ENCODE peak calls at places on chromosome 3, in ten cellular contexts. One of them, this sample, is unnamed.

GRCh38 chr3:126537730-126538281 is 13.9 kb downstream of the CHST13 start:
- DNase-seq in AG09309: no peak
- DNase-seq in aorta: peak
- DNase-seq in spleen: peak
- DNase-seq in HFF-Myc: no peak
- DNase-seq in cardiac muscle cell: no peak
- DNase-seq in mammary epithelial cell: no peak
- DNase-seq in heart left ventricle: peak
- DNase-seq in fibroblast of the aortic adventitia: no peak
- DNase-seq in fibroblast of mammary gland: no peak
- DNase-seq in this sample: no peak

GRCh38 chr3:42936157-42936981 is 30.4 kb downstream of the ZNF662 start:
- DNase-seq in fibroblast of mammary gland: peak
- DNase-seq in spleen: peak
- DNase-seq in cardiac muscle cell: no peak
- DNase-seq in fibroblast of the aortic adventitia: peak
- DNase-seq in mammary epithelial cell: no peak
- DNase-seq in heart left ventricle: peak
- DNase-seq in HFF-Myc: no peak
- DNase-seq in AG09309: no peak
- DNase-seq in aorta: peak
- DNase-seq in this sample: no peak

GRCh38 chr3:152120606-152121291 is 148.0 kb upstream of the MBNL1 start:
- DNase-seq in fibroblast of mammary gland: no peak
- DNase-seq in mammary epithelial cell: peak
- DNase-seq in aorta: no peak
- DNase-seq in HFF-Myc: no peak
- DNase-seq in fibroblast of the aortic adventitia: no peak
- DNase-seq in spleen: no peak
- DNase-seq in cardiac muscle cell: no peak
- DNase-seq in heart left ventricle: no peak
- DNase-seq in AG09309: no peak
- DNase-seq in this sample: no peak

GRCh38 chr3:13139471-13140065 is 66.3 kb upstream of the IQSEC1 start:
- DNase-seq in cardiac muscle cell: no peak
- DNase-seq in fibroblast of the aortic adventitia: no peak
- DNase-seq in AG09309: no peak
- DNase-seq in aorta: peak
- DNase-seq in mammary epithelial cell: no peak
- DNase-seq in HFF-Myc: no peak
- DNase-seq in heart left ventricle: no peak
- DNase-seq in fibroblast of mammary gland: no peak
- DNase-seq in spleen: peak
- DNase-seq in this sample: no peak

GRCh38 chr3:13189639-13190375 is 116.6 kb upstream of the IQSEC1 start:
- DNase-seq in mammary epithelial cell: peak
- DNase-seq in fibroblast of mammary gland: peak
- DNase-seq in aorta: peak
- DNase-seq in AG09309: peak
- DNase-seq in HFF-Myc: peak
- DNase-seq in heart left ventricle: no peak
- DNase-seq in fibroblast of the aortic adventitia: peak
- DNase-seq in spleen: peak
- DNase-seq in cardiac muscle cell: no peak
- DNase-seq in this sample: peak

GRCh38 chr3:134312873-134313838 is 61.1 kb downstream of the AMOTL2 start:
- DNase-seq in fibroblast of the aortic adventitia: peak
- DNase-seq in spleen: peak
- DNase-seq in mammary epithelial cell: no peak
- DNase-seq in aorta: peak
- DNase-seq in HFF-Myc: no peak
- DNase-seq in fibroblast of mammary gland: peak
- DNase-seq in cardiac muscle cell: peak
- DNase-seq in heart left ventricle: peak
- DNase-seq in AG09309: no peak
- DNase-seq in this sample: no peak

GRCh38 chr3:42025388-42026138 is 63.7 kb upstream of the ULK4 start:
- DNase-seq in mammary epithelial cell: peak
- DNase-seq in fibroblast of the aortic adventitia: peak
- DNase-seq in AG09309: peak
- DNase-seq in spleen: peak
- DNase-seq in cardiac muscle cell: peak
- DNase-seq in HFF-Myc: peak
- DNase-seq in aorta: peak
- DNase-seq in heart left ventricle: peak
- DNase-seq in fibroblast of mammary gland: peak
- DNase-seq in this sample: peak

GRCh38 chr3:127680146-127680661 is 7.5 kb downstream of the ABTB1 start:
- DNase-seq in aorta: peak
- DNase-seq in AG09309: no peak
- DNase-seq in cardiac muscle cell: no peak
- DNase-seq in fibroblast of the aortic adventitia: no peak
- DNase-seq in fibroblast of mammary gland: no peak
- DNase-seq in spleen: peak
- DNase-seq in mammary epithelial cell: no peak
- DNase-seq in HFF-Myc: no peak
- DNase-seq in heart left ventricle: no peak
- DNase-seq in this sample: no peak

GRCh38 chr3:31132132-31132769 is 237.8 kb upstream of the GADL1 start:
- DNase-seq in HFF-Myc: peak
- DNase-seq in spleen: no peak
- DNase-seq in fibroblast of the aortic adventitia: peak
- DNase-seq in aorta: no peak
- DNase-seq in heart left ventricle: no peak
- DNase-seq in mammary epithelial cell: peak
- DNase-seq in fibroblast of mammary gland: peak
- DNase-seq in AG09309: peak
- DNase-seq in cardiac muscle cell: peak
- DNase-seq in this sample: no peak

GRCh38 chr3:98994128-98994762 is 92.8 kb upstream of the DCBLD2 start:
- DNase-seq in aorta: no peak
- DNase-seq in cardiac muscle cell: peak
- DNase-seq in fibroblast of mammary gland: peak
- DNase-seq in heart left ventricle: no peak
- DNase-seq in mammary epithelial cell: peak
- DNase-seq in fibroblast of the aortic adventitia: peak
- DNase-seq in AG09309: peak
- DNase-seq in spleen: no peak
- DNase-seq in HFF-Myc: peak
- DNase-seq in this sample: no peak

GRCh38 chr3:153165211-153165815 is 3.3 kb downstream of the RAP2B start:
- DNase-seq in aorta: no peak
- DNase-seq in heart left ventricle: no peak
- DNase-seq in fibroblast of the aortic adventitia: peak
- DNase-seq in spleen: no peak
- DNase-seq in HFF-Myc: no peak
- DNase-seq in fibroblast of mammary gland: peak
- DNase-seq in cardiac muscle cell: no peak
- DNase-seq in AG09309: no peak
- DNase-seq in mammary epithelial cell: no peak
- DNase-seq in this sample: no peak

GRCh38 chr3:119662604-119663377 is 2.4 kb upstream of the POPDC2 start:
- DNase-seq in fibroblast of the aortic adventitia: peak
- DNase-seq in spleen: no peak
- DNase-seq in AG09309: no peak
- DNase-seq in fibroblast of mammary gland: peak
- DNase-seq in cardiac muscle cell: no peak
- DNase-seq in HFF-Myc: no peak
- DNase-seq in heart left ventricle: no peak
- DNase-seq in mammary epithelial cell: no peak
- DNase-seq in aorta: no peak
- DNase-seq in this sample: no peak

GRCh38 chr3:134597390-134597975 is 53.3 kb downstream of the KY start:
- DNase-seq in HFF-Myc: no peak
- DNase-seq in AG09309: no peak
- DNase-seq in fibroblast of the aortic adventitia: peak
- DNase-seq in fibroblast of mammary gland: no peak
- DNase-seq in mammary epithelial cell: peak
- DNase-seq in heart left ventricle: no peak
- DNase-seq in aorta: no peak
- DNase-seq in spleen: no peak
- DNase-seq in cardiac muscle cell: no peak
- DNase-seq in this sample: no peak

GRCh38 chr3:87732294-87732693 is 326.5 kb downstream of the CGGBP1 start:
- DNase-seq in aorta: no peak
- DNase-seq in mammary epithelial cell: no peak
- DNase-seq in heart left ventricle: no peak
- DNase-seq in spleen: no peak
- DNase-seq in fibroblast of mammary gland: no peak
- DNase-seq in fibroblast of the aortic adventitia: no peak
- DNase-seq in AG09309: no peak
- DNase-seq in HFF-Myc: no peak
- DNase-seq in cardiac muscle cell: no peak
- DNase-seq in this sample: no peak

GRCh38 chr3:172466553-172467130 is 18.4 kb upstream of the GHSR start:
- DNase-seq in mammary epithelial cell: no peak
- DNase-seq in fibroblast of mammary gland: peak
- DNase-seq in cardiac muscle cell: no peak
- DNase-seq in AG09309: no peak
- DNase-seq in HFF-Myc: no peak
- DNase-seq in fibroblast of the aortic adventitia: no peak
- DNase-seq in spleen: no peak
- DNase-seq in heart left ventricle: no peak
- DNase-seq in aorta: no peak
- DNase-seq in this sample: no peak
- H3K4me3 ChIP-seq in mammary epithelial cell: no peak
- H3K4me3 ChIP-seq in fibroblast of mammary gland: no peak
- H3K4me3 ChIP-seq in cardiac muscle cell: no peak
- H3K4me3 ChIP-seq in AG09309: no peak
- H3K4me3 ChIP-seq in HFF-Myc: no peak
- H3K4me3 ChIP-seq in fibroblast of the aortic adventitia: no peak
- H3K4me3 ChIP-seq in spleen: no peak
- H3K4me3 ChIP-seq in heart left ventricle: no peak
- H3K4me3 ChIP-seq in aorta: no peak
- H3K4me3 ChIP-seq in this sample: no peak

GRCh38 chr3:194874206-194874605 is 188.5 kb downstream of the FAM43A start:
- DNase-seq in AG09309: no peak
- DNase-seq in fibroblast of mammary gland: no peak
- DNase-seq in HFF-Myc: no peak
- DNase-seq in heart left ventricle: no peak
- DNase-seq in aorta: no peak
- DNase-seq in mammary epithelial cell: no peak
- DNase-seq in cardiac muscle cell: no peak
- DNase-seq in spleen: no peak
- DNase-seq in fibroblast of the aortic adventitia: no peak
- DNase-seq in this sample: no peak

GRCh38 chr3:194870394-194871110 is 184.9 kb downstream of the FAM43A start:
- DNase-seq in aorta: peak
- DNase-seq in fibroblast of mammary gland: peak
- DNase-seq in heart left ventricle: peak
- DNase-seq in AG09309: no peak
- DNase-seq in HFF-Myc: no peak
- DNase-seq in fibroblast of the aortic adventitia: peak
- DNase-seq in spleen: no peak
- DNase-seq in cardiac muscle cell: peak
- DNase-seq in mammary epithelial cell: peak
- DNase-seq in this sample: no peak

GRCh38 chr3:194872669-194872977 is 186.9 kb downstream of the FAM43A start:
- DNase-seq in cardiac muscle cell: no peak
- DNase-seq in fibroblast of mammary gland: peak
- DNase-seq in heart left ventricle: no peak
- DNase-seq in HFF-Myc: no peak
- DNase-seq in fibroblast of the aortic adventitia: peak
- DNase-seq in AG09309: no peak
- DNase-seq in aorta: no peak
- DNase-seq in mammary epithelial cell: peak
- DNase-seq in spleen: no peak
- DNase-seq in this sample: no peak

GRCh38 chr3:194871143-194871863 is 185.6 kb downstream of the FAM43A start:
- DNase-seq in fibroblast of mammary gland: peak
- DNase-seq in aorta: peak
- DNase-seq in cardiac muscle cell: peak
- DNase-seq in heart left ventricle: peak
- DNase-seq in HFF-Myc: peak
- DNase-seq in mammary epithelial cell: peak
- DNase-seq in spleen: peak
- DNase-seq in fibroblast of the aortic adventitia: peak
- DNase-seq in AG09309: peak
- DNase-seq in this sample: no peak

DNA sequence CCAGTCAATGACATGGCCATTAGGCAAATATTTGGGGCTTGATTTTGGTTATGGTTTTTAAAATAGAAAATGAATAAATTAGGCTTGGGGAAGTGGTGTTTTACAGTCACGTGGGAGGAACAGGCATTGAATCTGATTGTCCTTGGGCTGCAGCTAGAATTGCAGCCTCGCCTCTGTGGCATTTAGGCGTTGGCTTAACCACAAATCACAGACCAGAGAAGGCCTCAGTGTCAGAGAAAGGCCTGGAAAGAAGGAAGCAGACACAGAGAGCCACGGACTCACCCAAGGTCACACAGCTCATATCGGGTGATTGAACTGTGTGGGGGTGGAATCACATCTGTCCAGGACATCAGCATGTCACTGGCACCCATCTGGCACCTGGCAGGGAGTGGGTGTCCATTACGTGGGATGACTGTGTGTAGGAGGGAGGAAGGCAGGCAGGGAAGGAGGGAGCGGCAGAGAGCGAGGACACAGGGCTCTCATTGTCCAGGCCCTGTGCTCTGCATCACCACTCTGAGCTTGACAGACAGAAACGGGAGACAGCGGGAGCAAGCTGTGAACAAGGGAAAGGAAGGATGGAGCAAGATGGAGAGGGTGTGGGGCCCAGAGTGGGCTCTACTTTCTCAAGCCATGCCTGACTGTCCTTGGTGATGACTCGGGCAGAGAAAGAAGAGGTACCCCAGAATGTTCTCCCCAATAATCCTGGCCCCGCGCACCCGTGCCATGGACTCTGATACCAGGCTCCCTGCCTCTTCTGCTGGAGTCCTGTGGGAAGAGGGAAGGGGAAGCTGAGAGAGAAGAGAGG is 186.4 kb downstream of the FAM43A start:
- DNase-seq in cardiac muscle cell: no peak
- DNase-seq in mammary epithelial cell: peak
- DNase-seq in fibroblast of mammary gland: peak
- DNase-seq in fibroblast of the aortic adventitia: peak
- DNase-seq in spleen: no peak
- DNase-seq in heart left ventricle: no peak
- DNase-seq in aorta: peak
- DNase-seq in AG09309: peak
- DNase-seq in HFF-Myc: peak
- DNase-seq in this sample: no peak
- H3K4me3 ChIP-seq in cardiac muscle cell: no peak
- H3K4me3 ChIP-seq in mammary epithelial cell: no peak
- H3K4me3 ChIP-seq in fibroblast of mammary gland: no peak
- H3K4me3 ChIP-seq in fibroblast of the aortic adventitia: no peak
- H3K4me3 ChIP-seq in spleen: no peak
- H3K4me3 ChIP-seq in heart left ventricle: no peak
- H3K4me3 ChIP-seq in aorta: no peak
- H3K4me3 ChIP-seq in AG09309: no peak
- H3K4me3 ChIP-seq in HFF-Myc: no peak
- H3K4me3 ChIP-seq in this sample: no peak

GRCh38 chr3:71628571-71628970 is 45.0 kb upstream of the FOXP1 start:
- DNase-seq in fibroblast of the aortic adventitia: no peak
- DNase-seq in spleen: no peak
- DNase-seq in AG09309: no peak
- DNase-seq in mammary epithelial cell: no peak
- DNase-seq in heart left ventricle: no peak
- DNase-seq in HFF-Myc: no peak
- DNase-seq in aorta: no peak
- DNase-seq in fibroblast of mammary gland: peak
- DNase-seq in cardiac muscle cell: no peak
- DNase-seq in this sample: no peak
- H3K4me3 ChIP-seq in fibroblast of the aortic adventitia: no peak
- H3K4me3 ChIP-seq in spleen: no peak
- H3K4me3 ChIP-seq in AG09309: no peak
- H3K4me3 ChIP-seq in mammary epithelial cell: no peak
- H3K4me3 ChIP-seq in heart left ventricle: no peak
- H3K4me3 ChIP-seq in HFF-Myc: no peak
- H3K4me3 ChIP-seq in aorta: no peak
- H3K4me3 ChIP-seq in fibroblast of mammary gland: no peak
- H3K4me3 ChIP-seq in cardiac muscle cell: no peak
- H3K4me3 ChIP-seq in this sample: no peak

GRCh38 chr3:81974754-81975153 is 213.3 kb upstream of the GBE1 start:
- DNase-seq in fibroblast of mammary gland: no peak
- DNase-seq in HFF-Myc: no peak
- DNase-seq in aorta: no peak
- DNase-seq in AG09309: no peak
- DNase-seq in heart left ventricle: no peak
- DNase-seq in cardiac muscle cell: no peak
- DNase-seq in fibroblast of the aortic adventitia: no peak
- DNase-seq in mammary epithelial cell: no peak
- DNase-seq in spleen: no peak
- DNase-seq in this sample: no peak
- H3K4me3 ChIP-seq in fibroblast of mammary gland: no peak
- H3K4me3 ChIP-seq in HFF-Myc: no peak
- H3K4me3 ChIP-seq in aorta: no peak
- H3K4me3 ChIP-seq in AG09309: no peak
- H3K4me3 ChIP-seq in heart left ventricle: no peak
- H3K4me3 ChIP-seq in cardiac muscle cell: no peak
- H3K4me3 ChIP-seq in fibroblast of the aortic adventitia: no peak
- H3K4me3 ChIP-seq in mammary epithelial cell: no peak
- H3K4me3 ChIP-seq in spleen: no peak
- H3K4me3 ChIP-seq in this sample: no peak